ENCODE peak calls at places on chromosomes 2 and 18, in seven cellular contexts. K is NCI-H524; E is stimulated activated CD4-positive, alpha-beta T cell treated with anti-CD3 and anti-CD28 coated beads, TNF-alpha, amount 100 ng/mL, for 1 hour; P is CD8-positive, alpha-beta T cell; Q is NCI-H1048; S is HS-27A; O is substantia nigra. Y is an unnamed sample.

GRCh38 chr2:216791303-216791702 is 68.6 kb downstream of the TNP1 start:
- DNase-seq in S (no peak), Q (no peak), K (no peak), P (no peak), O (no peak), E (no peak), Y (no peak)

GRCh38 chr2:8376603-8377423 is 305.0 kb upstream of the ID2 start:
- DNase-seq in E (no peak), K (no peak), S (no peak), P (no peak), O (no peak), Q (no peak), Y (no peak)

GRCh38 chr2:167240671-167241070 is 352.4 kb downstream of the XIRP2 start:
- DNase-seq in P (no peak), S (no peak), O (no peak), Q (no peak), K (no peak), E (no peak), Y (no peak)

GRCh38 chr2:65471409-65471808 is 39.0 kb upstream of the SPRED2 start:
- DNase-seq in K (no peak), E (no peak), Q (no peak), S (no peak), P (no peak), O (no peak), Y (no peak)

GRCh38 chr2:6443424-6443823 is 422.3 kb downstream of the CMPK2 start:
- DNase-seq in Q (no peak), E (no peak), S (no peak), P (no peak), K (no peak), O (no peak), Y (no peak)

GRCh38 chr2:18156421-18156820 is 278.0 kb downstream of the KCNS3 start:
- DNase-seq in E (no peak), Q (no peak), K (no peak), O (no peak), S (no peak), P (no peak), Y (no peak)

GRCh38 chr2:196808281-196808680 is 874 bp downstream of the C2orf66 start:
- DNase-seq in E (no peak), Q (peak), S (no peak), P (no peak), K (peak), O (no peak), Y (no peak)

GRCh38 chr2:116754371-116755101 is 1060.0 kb upstream of the DDX18 start:
- DNase-seq in E (no peak), O (no peak), S (no peak), P (no peak), K (no peak), Q (no peak), Y (no peak)

GRCh38 chr2:21633531-21634310 is 510.0 kb downstream of the TDRD15 start:
- DNase-seq in Q (peak), K (no peak), P (no peak), E (no peak), O (no peak), S (no peak), Y (no peak)

GRCh38 chr2:7281348-7281747 is 364.1 kb downstream of the RNF144A start:
- DNase-seq in E (no peak), Q (no peak), K (no peak), P (no peak), S (no peak), O (no peak), Y (no peak)

GRCh38 chr18:26227051-26227672 is 917 bp downstream of the TAF4B start:
- DNase-seq in E (no peak), K (no peak), P (no peak), S (peak), O (no peak), Q (no peak), Y (no peak)

GRCh38 chr18:80070825-80071224 is 36.6 kb downstream of the RBFA start:
- DNase-seq in P (no peak), S (no peak), K (no peak), O (no peak), E (no peak), Q (no peak), Y (no peak)

GRCh38 chr2:52414596-52414995 is 1353.0 kb upstream of the CHAC2 start:
- DNase-seq in K (no peak), P (no peak), S (no peak), Q (no peak), E (no peak), O (no peak), Y (no peak)

GRCh38 chr2:172512810-172513523 is 42.9 kb upstream of the PDK1 start:
- DNase-seq in O (no peak), Q (no peak), S (no peak), K (no peak), P (no peak), E (no peak), Y (no peak)

GRCh38 chr2:207617011-207617671 is 8.1 kb downstream of the METTL21A start:
- DNase-seq in O (no peak), E (no peak), S (peak), K (no peak), Q (no peak), P (no peak), Y (no peak)

GRCh38 chr2:102449370-102449974 is 23.6 kb upstream of the SLC9A4 start:
- DNase-seq in K (peak), S (no peak), P (peak), O (peak), E (peak), Q (no peak), Y (no peak)

GRCh38 chr2:240714747-240715725 is 23.4 kb downstream of the AQP12A start:
- DNase-seq in S (no peak), E (no peak), K (no peak), O (no peak), P (no peak), Q (no peak), Y (no peak)

GRCh38 chr18:58394046-58394445 is 234.8 kb downstream of the ALPK2 start:
- DNase-seq in K (no peak), P (no peak), S (no peak), E (no peak), Q (no peak), O (no peak), Y (peak)